ENCODE peak calls at places on chromosomes 13 and 19, in five cellular contexts. P is IMR-90, A is SK-N-SH, N is HL-60, X is heart right ventricle. R is an unnamed sample.

GRCh38 chr19:18045307-18046013 is 37.5 kb downstream of the ARRDC2 start:
- DNase-seq in N (no peak), A (no peak), X (no peak), P (no peak), R (no peak)

GRCh38 chr13:110910013-110910890 is 4.6 kb downstream of the ANKRD10 start:
- DNase-seq in X (no peak), A (no peak), N (no peak), P (no peak), R (no peak)

GRCh38 chr19:12947702-12948596 is 2.3 kb downstream of the RAD23A start:
- DNase-seq in A (no peak), P (no peak), X (no peak), N (no peak), R (no peak)

GRCh38 chr19:34217952-34218817 is 36.2 kb upstream of the GARRE1 start:
- DNase-seq in P (peak; percentile 98), A (peak; percentile 46), N (peak; percentile 84), X (no peak), R (peak; percentile 91)

GRCh38 chr13:112941349-112941748 is 27.7 kb upstream of the MCF2L start:
- DNase-seq in X (no peak), N (no peak), A (no peak), P (no peak), R (no peak)

GRCh38 chr13:34901577-34901976 is 40.5 kb upstream of the NBEA start:
- DNase-seq in N (no peak), X (no peak), A (no peak), P (no peak), R (no peak)

GRCh38 chr19:39833464-39834286 is at the start of gene DYRK1B:
- DNase-seq in P (peak; percentile 96), A (peak; percentile 99), X (peak; percentile 98), N (no peak), R (peak; percentile 92)

GRCh38 chr13:113114511-113115362 is 7.9 kb upstream of the F10 start:
- DNase-seq in P (no peak), X (no peak), A (peak; percentile 14), N (no peak), R (no peak)

GRCh38 chr13:69857188-69857821 is 250.3 kb upstream of the ATXN8OS start:
- DNase-seq in N (no peak), A (peak; percentile 7), P (peak; percentile 1), X (no peak), R (peak; percentile 26)

GRCh38 chr13:24863748-24864540 is 100.0 kb downstream of the RNF17 start:
- DNase-seq in X (no peak), N (no peak), A (no peak), P (no peak), R (no peak)

GRCh38 chr13:74134777-74135305 is 637 bp upstream of the KLF12 start:
- DNase-seq in N (no peak), X (peak; percentile 65), P (no peak), A (peak; percentile 84), R (no peak)

GRCh38 chr13:82848766-82849165 is 1033.5 kb downstream of the SLITRK1 start:
- DNase-seq in N (no peak), P (no peak), X (no peak), A (no peak), R (no peak)

GRCh38 chr19:49890349-49891311 is 6.1 kb downstream of the IL4I1 start:
- DNase-seq in A (peak; percentile 93), P (no peak), X (no peak), N (no peak), R (no peak)

GRCh38 chr19:32676895-32677359 is 1.3 kb downstream of the RGS9BP start:
- DNase-seq in P (no peak), N (no peak), X (peak; percentile 21), A (no peak), R (no peak)

GRCh38 chr13:46057251-46058015 is 4.9 kb upstream of the ZC3H13 start:
- DNase-seq in A (no peak), P (peak; percentile 18), N (no peak), X (no peak), R (no peak)

GRCh38 chr19:32339988-32340874 is 5.2 kb upstream of the ZNF507 start:
- DNase-seq in N (peak; percentile 35), P (peak; percentile 27), X (peak; percentile 68), A (peak; percentile 74), R (no peak)

GRCh38 chr19:37077615-37077928 is 661 bp upstream of the ZNF420 start:
- DNase-seq in X (no peak), P (peak; percentile 11), N (no peak), A (no peak), R (no peak)

GRCh38 chr13:44337581-44337980 is 36.0 kb upstream of the SERP2 start:
- DNase-seq in N (no peak), A (no peak), P (no peak), X (no peak), R (no peak)

GRCh38 chr19:35297515-35297848 is 5.5 kb downstream of the MAG start:
- DNase-seq in X (no peak), N (no peak), A (no peak), P (no peak), R (no peak)

GRCh38 chr19:54191671-54192453 is 754 bp downstream of the TSEN34 start:
- DNase-seq in N (peak; percentile 22), A (no peak), P (peak; percentile 33), X (no peak), R (no peak)

GRCh38 chr19:15161028-15161984 is 39.5 kb downstream of the NOTCH3 start:
- DNase-seq in A (peak; percentile 55), X (no peak), P (peak; percentile 18), N (peak; percentile 36), R (no peak)

GRCh38 chr13:46687810-46688209 is 109.2 kb downstream of the ESD start:
- DNase-seq in P (peak; percentile 46), X (no peak), A (no peak), N (no peak), R (no peak)

GRCh38 chr13:100584901-100585300 is 3.7 kb downstream of the GGACT start:
- DNase-seq in P (no peak), A (no peak), N (no peak), X (no peak), R (no peak)

GRCh38 chr13:86000546-86000945 is 201.3 kb upstream of the SLITRK6 start:
- DNase-seq in N (no peak), A (no peak), X (no peak), P (no peak), R (no peak)

GRCh38 chr19:55053735-55054134 is 9.2 kb downstream of the RDH13 start:
- DNase-seq in N (no peak), X (no peak), P (no peak), A (no peak), R (no peak)

GRCh38 chr13:21015284-21015683 is 46.1 kb downstream of the LATS2 start:
- DNase-seq in N (no peak), A (no peak), P (peak; percentile 66), X (no peak), R (no peak)

GRCh38 chr19:1027020-1027952 is 878 bp downstream of the CNN2 start:
- DNase-seq in N (peak; percentile 55), P (no peak), X (peak; percentile 22), A (no peak), R (no peak)

GRCh38 chr19:51810228-51810627 is 15.3 kb downstream of the FPR3 start:
- DNase-seq in X (no peak), N (no peak), A (no peak), P (no peak), R (peak; percentile 77)

DNA sequence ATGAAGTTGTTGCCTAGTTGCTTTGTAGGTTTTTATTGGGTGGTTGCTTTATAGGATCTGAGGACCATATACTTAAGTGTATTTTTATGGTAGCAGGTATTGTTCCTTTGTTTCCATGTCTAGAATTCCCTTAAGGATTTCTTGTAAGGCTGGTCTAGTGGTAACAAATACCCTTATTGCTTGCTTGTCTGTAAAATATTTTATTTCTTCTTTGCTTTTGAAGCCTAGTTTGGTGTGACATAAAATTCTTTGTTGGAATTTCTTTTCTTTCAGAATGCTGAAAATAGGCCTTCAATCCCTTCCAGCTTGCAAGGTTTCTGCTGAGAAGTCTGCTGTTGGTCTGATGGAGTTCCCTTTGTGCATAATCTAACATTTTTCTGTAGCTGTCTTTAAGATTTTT is 18.1 kb upstream of the ZSCAN5A start:
- DNase-seq in N (no peak), X (no peak), P (no peak), A (no peak), R (no peak)
- H3K4me3 ChIP-seq in N (no peak overlapping the region), X (no peak overlapping the region), P (no peak overlapping the region), A (no peak overlapping the region), R (no peak overlapping the region)

GRCh38 chr13:88303605-88304004 is 632.4 kb downstream of the SLITRK5 start:
- DNase-seq in P (no peak), N (no peak), X (no peak), A (no peak), R (no peak)
- TF ChIP-seq CTCF in P (no peak), N (no peak), X (no peak), A (no peak), R (no peak)

GRCh38 chr19:4367781-4368127 is 24.4 kb downstream of the MPND start:
- DNase-seq in A (no peak), N (no peak), P (no peak), X (no peak), R (no peak)

GRCh38 chr19:4370418-4371041 is 27.2 kb downstream of the MPND start:
- DNase-seq in P (no peak), A (no peak), N (no peak), X (no peak), R (no peak)

GRCh38 chr19:4369888-4370260 is 26.5 kb downstream of the MPND start:
- DNase-seq in A (no peak), N (peak; percentile 75), X (peak; percentile 57), P (peak; percentile 26), R (no peak)

GRCh38 chr19:4368128-4368820 is 24.9 kb downstream of the MPND start:
- DNase-seq in A (no peak), P (peak; percentile 36), N (no peak), X (no peak), R (no peak)

DNA sequence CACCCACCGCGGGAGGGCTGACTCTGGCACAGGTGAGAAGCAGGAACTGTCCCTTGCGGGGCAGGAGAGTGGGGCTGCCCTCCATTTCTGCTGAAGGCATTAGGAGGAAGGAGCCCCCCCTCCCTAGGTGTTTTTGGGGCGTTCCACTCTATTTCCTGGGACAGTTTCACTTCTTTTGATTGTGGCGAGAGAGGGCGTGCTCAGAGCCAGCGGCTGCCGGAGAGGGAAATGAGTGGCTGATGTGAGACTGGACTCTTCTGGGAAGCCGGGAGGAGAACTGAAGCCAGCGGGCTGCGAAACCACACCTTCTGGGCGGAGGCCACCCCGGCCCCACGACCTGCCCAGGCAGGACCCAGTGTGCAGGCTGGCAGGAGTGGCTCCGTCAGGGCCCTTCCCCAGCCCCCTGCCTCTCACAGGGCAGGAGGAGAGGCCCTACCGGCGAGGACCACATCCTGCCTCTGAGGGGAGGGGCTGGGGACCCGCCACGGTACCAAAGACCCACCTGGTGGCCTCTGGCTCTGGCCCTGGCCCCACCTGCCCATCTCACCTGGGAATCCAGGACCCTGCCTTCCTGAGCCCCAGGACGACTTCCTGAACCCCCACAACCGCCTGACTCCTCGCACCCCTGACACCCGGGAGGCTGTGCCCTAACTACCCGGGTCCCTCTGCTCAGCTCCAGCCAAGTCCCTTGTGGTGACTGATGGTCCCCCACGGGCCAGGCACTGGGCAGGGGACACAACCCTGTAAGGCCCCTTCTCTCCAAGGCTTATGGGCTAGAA is 25.9 kb downstream of the MPND start:
- DNase-seq in A (no peak), P (no peak), N (peak; percentile 23), X (no peak), R (no peak)
- H3K4me3 ChIP-seq in A (no peak overlapping the region), P (no peak overlapping the region), N (peak overlapping the region; percentile 27), X (peak overlapping the region; percentile 39), R (no peak overlapping the region)

DNA sequence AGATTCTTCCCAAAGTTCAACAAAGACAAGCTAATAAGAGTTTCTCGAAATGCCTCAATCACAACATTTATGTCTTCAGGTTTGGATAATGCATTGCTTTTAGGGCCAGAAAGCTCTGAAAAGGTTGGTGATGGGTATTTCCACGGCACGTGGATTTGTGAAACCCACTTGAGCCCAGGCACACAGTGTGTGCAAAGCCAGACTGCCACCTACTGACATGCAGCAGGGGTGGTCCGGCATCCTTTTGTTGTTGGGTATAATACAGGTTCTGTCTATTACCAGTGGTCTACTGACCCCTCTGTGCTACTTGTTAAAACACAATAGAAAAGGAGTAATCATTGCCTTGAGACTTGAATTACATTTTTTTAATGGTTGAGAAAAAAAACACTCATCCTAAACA is 225.6 kb downstream of the RAP2A start:
- DNase-seq in P (peak; percentile 21), N (no peak), X (no peak), A (peak; percentile 46), R (no peak)
- TF ChIP-seq CTCF in P (peak; percentile 41), N (no peak), X (peak; percentile 63), A (peak; percentile 42), R (peak; percentile 20)

R was measured in LNCaP clone FGC.